ENCODE peak calls at places on chromosomes 4 and X, in six cellular contexts. O is stomach, J is foreskin fibroblast, Y is activated B cell treated with CpG ODN at 0.5 μM for 24 hours, Q is cardiac muscle cell, L is pancreas. R is an unnamed sample.

GRCh38 chrX:10239611-10240064 is 82.9 kb downstream of the CLCN4 start:
- DNase-seq in L (no peak), Y (no peak), J (peak), Q (peak), O (no peak), R (no peak)

GRCh38 chrX:154653048-154653401 is 354 bp downstream of the CTAG2 start:
- DNase-seq in Q (no peak), L (no peak), J (no peak), O (no peak), Y (no peak), R (no peak)

GRCh38 chr4:85367815-85368214 is 107.1 kb upstream of the ARHGAP24 start:
- DNase-seq in L (no peak), O (no peak), Y (no peak), Q (no peak), J (no peak), R (no peak)

GRCh38 chr4:52825311-52826090 is 36.6 kb upstream of the RASL11B start:
- DNase-seq in J (no peak), Q (no peak), L (no peak), O (no peak), Y (no peak), R (no peak)

GRCh38 chr4:184804621-184805020 is 21.1 kb downstream of the ACSL1 start:
- DNase-seq in Q (no peak), O (no peak), J (no peak), Y (no peak), L (no peak), R (no peak)

GRCh38 chr4:181756451-181756850 is 486.8 kb upstream of the TENM3 start:
- DNase-seq in L (no peak), Y (no peak), O (no peak), Q (no peak), J (no peak), R (no peak)

GRCh38 chrX:127306262-127306661 is 486.7 kb downstream of the PRR32 start:
- DNase-seq in Y (no peak), L (no peak), Q (no peak), O (no peak), J (no peak), R (no peak)

GRCh38 chrX:16436348-16437188 is 213.4 kb upstream of the S100G start:
- DNase-seq in Y (peak), J (peak), O (peak), Q (peak), L (peak), R (peak)

GRCh38 chr4:142416121-142416520 is 430.0 kb downstream of the INPP4B start:
- DNase-seq in O (no peak), Q (peak), J (peak), Y (no peak), L (no peak), R (no peak)

GRCh38 chr4:153950100-153950979 is 161.5 kb upstream of the SFRP2 start:
- DNase-seq in L (no peak), Q (no peak), O (no peak), Y (no peak), J (no peak), R (no peak)

GRCh38 chr4:128454281-128455075 is 166.9 kb upstream of the PGRMC2 start:
- DNase-seq in Y (no peak), Q (peak), J (peak), L (peak), O (peak), R (no peak)

GRCh38 chr4:6355052-6355451 is 85.4 kb downstream of the WFS1 start:
- DNase-seq in L (no peak), Q (no peak), O (no peak), Y (no peak), J (no peak), R (no peak)

GRCh38 chr4:42143996-42144395 is 8.5 kb downstream of the BEND4 start:
- DNase-seq in O (no peak), L (no peak), J (no peak), Q (no peak), Y (no peak), R (no peak)

GRCh38 chr4:65671402-65671801 is 1.1 kb upstream of the EPHA5 start:
- DNase-seq in O (no peak), L (no peak), Y (no peak), J (no peak), Q (no peak), R (no peak)

GRCh38 chr4:176534566-176534965 is 214.8 kb downstream of the SPCS3 start:
- DNase-seq in Q (peak), J (peak), O (no peak), L (no peak), Y (no peak), R (no peak)

GRCh38 chr4:113288257-113288656 is 238.8 kb downstream of the ANK2 start:
- DNase-seq in L (no peak), Q (no peak), O (no peak), Y (no peak), J (no peak), R (no peak)

GRCh38 chrX:154056739-154057367 is 37.2 kb upstream of the IRAK1 start:
- DNase-seq in J (no peak), Y (no peak), Q (no peak), L (no peak), O (no peak), R (peak)

GRCh38 chr4:138501614-138502013 is 259.5 kb upstream of the SLC7A11 start:
- DNase-seq in Y (no peak), Q (no peak), J (no peak), L (no peak), O (no peak), R (no peak)

GRCh38 chr4:94957030-94957429 is 199.3 kb downstream of the BMPR1B start:
- DNase-seq in J (no peak), O (no peak), Q (no peak), Y (no peak), L (no peak), R (no peak)

GRCh38 chr4:734951-735350 is 29.3 kb downstream of the PCGF3 start:
- DNase-seq in Y (no peak), J (no peak), O (no peak), L (peak), Q (no peak), R (no peak)

GRCh38 chrX:63784902-63785692 is at the start of gene ARHGEF9:
- DNase-seq in Y (no peak), Q (peak), J (no peak), L (peak), O (peak), R (no peak)

GRCh38 chrX:24298191-24298590 is 15.7 kb downstream of the SUPT20HL2 start:
- DNase-seq in Y (no peak), J (no peak), L (no peak), Q (no peak), O (no peak), R (no peak)

GRCh38 chr4:69038582-69038981 is 57.7 kb upstream of the UGT2B7 start:
- DNase-seq in O (no peak), Q (no peak), Y (no peak), L (no peak), J (peak), R (no peak)

GRCh38 chr4:163591614-163592020 is 97.1 kb downstream of the TMA16 start:
- DNase-seq in L (no peak), Q (no peak), O (no peak), Y (no peak), J (no peak), R (no peak)

GRCh38 chr4:116585240-116585639 is 500.1 kb downstream of the TRAM1L1 start:
- DNase-seq in J (no peak), O (no peak), Y (no peak), L (no peak), Q (no peak), R (no peak)

GRCh38 chrX:151226941-151227340 is 50.6 kb downstream of the GPR50 start:
- DNase-seq in Y (no peak), Q (no peak), O (no peak), L (no peak), J (no peak), R (no peak)

DNA sequence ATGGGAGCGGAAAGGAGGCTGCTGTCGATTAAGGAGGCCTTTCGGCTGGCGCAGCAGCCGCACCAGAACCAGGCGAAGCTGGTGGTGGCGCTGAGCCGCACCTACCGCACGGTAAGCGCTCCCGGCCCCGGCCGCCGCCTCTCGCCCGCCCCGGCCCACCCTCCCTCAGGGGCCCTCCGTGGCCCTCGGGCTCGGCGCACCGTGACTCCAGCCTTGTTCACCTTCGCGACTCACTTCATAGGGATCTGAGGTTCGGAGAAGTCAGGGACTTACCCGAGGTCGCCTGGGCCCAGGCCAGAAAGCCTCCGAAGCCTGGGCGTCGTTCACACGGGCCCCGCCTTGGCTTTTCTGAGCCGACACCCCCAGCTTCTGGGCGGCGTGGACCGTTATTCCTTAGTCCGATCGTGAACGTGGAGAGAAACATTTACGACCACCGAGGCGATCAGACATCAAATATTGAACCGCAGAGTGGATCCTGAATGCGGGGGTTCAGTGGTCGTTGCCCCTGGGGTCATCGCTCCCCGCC is 362 bp downstream of the NCAPG start:
- DNase-seq in O (no peak), L (no peak), Y (no peak), Q (no peak), J (no peak), R (no peak)
- TF ChIP-seq CTCF in O (no peak), L (no peak), Y (no peak), Q (no peak), J (no peak), R (no peak)

DNA sequence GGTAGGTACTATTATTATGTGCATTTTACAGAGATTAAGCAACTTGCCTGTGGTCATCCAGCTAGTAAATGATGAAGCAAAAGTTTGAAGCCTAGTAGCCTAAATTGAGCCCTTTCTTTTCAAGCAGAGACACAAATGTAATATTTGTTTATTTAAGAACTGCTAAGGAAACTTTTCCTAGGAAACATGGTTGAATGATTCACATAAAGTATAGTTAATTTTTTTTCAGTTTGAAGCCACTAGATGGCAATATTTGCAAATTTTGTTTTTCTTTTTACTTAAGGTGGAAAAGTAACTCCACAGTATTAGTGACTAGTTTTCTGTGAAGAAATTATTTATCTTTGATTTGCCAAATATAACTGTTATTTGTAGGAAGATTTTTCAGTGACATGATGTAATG is 52.8 kb upstream of the ANKRD17 start:
- DNase-seq in L (no peak), J (peak), O (no peak), Q (peak), Y (no peak), R (no peak)
- TF ChIP-seq CTCF in L (peak), J (peak), O (peak), Q (peak), Y (no peak), R (peak)

GRCh38 chr4:98341309-98341708 is 80.1 kb downstream of the RAP1GDS1 start:
- DNase-seq in J (peak), Q (peak), O (no peak), L (no peak), Y (no peak), R (no peak)
- TF ChIP-seq CTCF in J (no peak), Q (no peak), O (no peak), L (no peak), Y (no peak), R (no peak)

DNA sequence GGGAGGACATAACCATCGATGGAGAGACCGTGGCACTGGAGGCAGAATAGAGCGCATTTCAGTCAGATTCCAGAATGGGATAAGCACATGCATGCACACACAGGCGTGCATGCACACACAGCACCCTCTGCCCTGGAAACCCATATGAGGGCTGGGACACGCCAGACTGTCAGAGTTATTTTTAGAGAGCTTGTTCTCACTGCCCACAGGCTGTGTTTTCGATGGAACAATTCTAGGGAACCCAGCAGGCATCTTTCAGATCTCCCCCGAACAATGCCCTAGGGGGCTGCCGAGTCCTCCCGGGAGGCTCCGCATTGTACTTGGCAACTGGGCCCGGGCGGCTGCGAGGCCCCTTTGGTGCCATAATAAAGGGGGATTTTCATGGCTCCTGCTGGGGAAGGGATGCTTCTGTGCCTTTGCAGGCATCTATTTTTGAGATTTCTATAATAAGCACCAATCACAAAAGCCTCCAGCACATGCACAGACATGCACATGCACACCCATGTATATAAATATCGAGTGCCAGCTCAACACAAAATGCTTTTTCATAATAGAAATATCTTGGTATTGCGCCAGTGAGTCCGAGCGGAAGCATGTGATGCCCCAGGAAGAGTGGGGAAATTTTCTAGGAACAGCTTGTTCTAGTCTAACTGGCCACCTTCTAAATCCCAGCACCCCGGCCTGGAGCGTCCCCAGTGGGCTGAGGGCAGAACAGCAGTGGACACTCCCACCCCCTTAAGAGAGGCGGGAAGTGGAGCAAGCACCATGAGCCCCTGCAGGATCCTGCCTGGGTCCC is 88.6 kb downstream of the PHKA2 start:
- DNase-seq in O (no peak), Y (no peak), L (no peak), Q (peak), J (peak), R (no peak)
- TF ChIP-seq CTCF in O (no peak), Y (no peak), L (no peak), Q (peak), J (no peak), R (no peak)

GRCh38 chr4:61517144-61517543 is 317.0 kb downstream of the ADGRL3 start:
- DNase-seq in J (no peak), Y (no peak), L (no peak), O (no peak), Q (no peak), R (no peak)

GRCh38 chr4:61521451-61521850 is 321.3 kb downstream of the ADGRL3 start:
- DNase-seq in Q (no peak), L (no peak), J (no peak), Y (no peak), O (no peak), R (no peak)

GRCh38 chr4:61520176-61520575 is 320.1 kb downstream of the ADGRL3 start:
- DNase-seq in Y (no peak), Q (peak), J (no peak), O (no peak), L (no peak), R (no peak)

GRCh38 chr4:61520688-61521160 is 320.6 kb downstream of the ADGRL3 start:
- DNase-seq in O (peak), Y (no peak), J (no peak), Q (peak), L (no peak), R (no peak)

GRCh38 chr4:61522312-61522711 is 322.2 kb downstream of the ADGRL3 start:
- DNase-seq in O (no peak), Y (no peak), Q (no peak), L (no peak), J (no peak), R (no peak)
- TF ChIP-seq CTCF in O (no peak), Y (no peak), Q (no peak), L (no peak), J (no peak), R (no peak)

R was measured in CD14-positive monocyte.